ENCODE peak calls at places on chromosomes 6 and 20, in four cellular contexts. One of them, this sample, is unnamed.

GRCh38 chr6:43436577-43437282 is 9.4 kb downstream of the ABCC10 start:
- DNase-seq in WTC11: no peak
- DNase-seq in K562: peak
- DNase-seq in GM12878: no peak
- DNase-seq in this sample: peak

GRCh38 chr20:6418732-6419131 is 295.9 kb upstream of the FERMT1 start:
- DNase-seq in WTC11: no peak
- DNase-seq in K562: no peak
- DNase-seq in GM12878: no peak
- DNase-seq in this sample: no peak

GRCh38 chr6:34928220-34928619 is 39.2 kb downstream of the ANKS1A start:
- DNase-seq in WTC11: no peak
- DNase-seq in K562: no peak
- DNase-seq in GM12878: no peak
- DNase-seq in this sample: no peak

GRCh38 chr6:116406678-116407345 is 36.1 kb downstream of the DSE start:
- DNase-seq in WTC11: no peak
- DNase-seq in K562: no peak
- DNase-seq in GM12878: no peak
- DNase-seq in this sample: no peak

GRCh38 chr6:21634582-21634981 is 41.0 kb downstream of the SOX4 start:
- DNase-seq in WTC11: no peak
- DNase-seq in K562: no peak
- DNase-seq in GM12878: no peak
- DNase-seq in this sample: peak

GRCh38 chr6:28947831-28948270 is 24.1 kb upstream of the TRIM27 start:
- DNase-seq in WTC11: no peak
- DNase-seq in K562: no peak
- DNase-seq in GM12878: no peak
- DNase-seq in this sample: peak

GRCh38 chr6:89669002-89669401 is 30.5 kb upstream of the LYRM2 start:
- DNase-seq in WTC11: no peak
- DNase-seq in K562: no peak
- DNase-seq in GM12878: no peak
- DNase-seq in this sample: no peak

GRCh38 chr6:170152111-170152926 is 138.6 kb downstream of the DLL1 start:
- DNase-seq in WTC11: no peak
- DNase-seq in K562: no peak
- DNase-seq in GM12878: no peak
- DNase-seq in this sample: no peak

GRCh38 chr6:111614833-111615582 is 9.3 kb upstream of the TRAF3IP2 start:
- DNase-seq in WTC11: peak
- DNase-seq in K562: peak
- DNase-seq in GM12878: no peak
- DNase-seq in this sample: peak

GRCh38 chr6:36280467-36280866 is 10.6 kb downstream of the PNPLA1 start:
- DNase-seq in WTC11: no peak
- DNase-seq in K562: no peak
- DNase-seq in GM12878: no peak
- DNase-seq in this sample: no peak

GRCh38 chr20:53699085-53699717 is 105.6 kb upstream of the ZNF217 start:
- DNase-seq in WTC11: no peak
- DNase-seq in K562: no peak
- DNase-seq in GM12878: no peak
- DNase-seq in this sample: no peak

GRCh38 chr6:37774028-37774680 is 45.4 kb upstream of the ZFAND3 start:
- DNase-seq in WTC11: no peak
- DNase-seq in K562: no peak
- DNase-seq in GM12878: no peak
- DNase-seq in this sample: no peak

DNA sequence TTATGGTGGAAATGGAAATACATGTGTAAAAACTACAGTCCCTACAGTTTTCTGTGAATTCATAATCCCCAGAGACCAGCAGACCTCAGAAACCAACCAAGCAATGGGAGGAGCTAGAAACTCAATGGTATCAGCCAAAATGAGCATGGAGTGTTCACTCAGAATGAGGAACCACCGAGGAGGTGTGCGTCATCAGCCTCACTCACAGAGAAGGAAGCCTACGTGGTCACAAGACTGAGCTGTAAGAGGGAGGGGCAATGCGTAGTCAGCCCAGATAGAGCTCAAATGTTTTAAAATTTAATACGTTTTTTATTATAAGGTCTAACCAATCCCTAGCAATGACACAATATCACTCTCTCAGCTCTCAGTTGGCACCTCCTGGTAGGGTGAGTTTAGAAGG is 17.4 kb downstream of the MYLK4 start:
- DNase-seq in WTC11: no peak
- DNase-seq in K562: peak
- DNase-seq in GM12878: peak
- DNase-seq in this sample: no peak
- TF ChIP-seq TCF7 in WTC11: no peak
- TF ChIP-seq TCF7 in K562: no peak
- TF ChIP-seq TCF7 in GM12878: no peak
- TF ChIP-seq TCF7 in this sample: no peak

DNA sequence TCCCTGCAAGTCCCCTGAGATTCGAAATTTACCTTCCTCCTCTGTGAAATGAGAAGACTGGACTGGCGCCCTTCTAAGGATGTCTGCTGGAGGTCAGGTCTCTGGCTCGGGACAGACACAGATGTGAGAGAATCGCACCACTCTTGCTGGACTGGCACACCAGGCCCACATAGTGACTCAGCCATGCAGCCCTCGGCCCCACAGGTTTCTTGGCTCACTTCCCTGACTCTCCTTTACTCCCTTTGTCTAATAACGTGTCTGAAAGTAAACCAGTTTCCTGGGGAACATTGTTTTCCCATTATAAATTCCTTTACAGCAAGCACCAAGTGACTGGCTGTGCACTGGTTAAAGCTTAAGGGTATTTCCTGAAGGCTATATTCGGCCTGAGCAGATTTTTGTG is 106.7 kb upstream of the PLEKHG1 start:
- DNase-seq in WTC11: no peak
- DNase-seq in K562: no peak
- DNase-seq in GM12878: no peak
- DNase-seq in this sample: no peak
- TF ChIP-seq TCF7 in WTC11: no peak
- TF ChIP-seq TCF7 in K562: no peak
- TF ChIP-seq TCF7 in GM12878: no peak
- TF ChIP-seq TCF7 in this sample: no peak

GRCh38 chr6:125511809-125512341 is 210.1 kb upstream of the HDDC2 start:
- DNase-seq in WTC11: no peak
- DNase-seq in K562: no peak
- DNase-seq in GM12878: no peak
- DNase-seq in this sample: peak
- TF ChIP-seq TCF7 in WTC11: no peak
- TF ChIP-seq TCF7 in K562: no peak
- TF ChIP-seq TCF7 in GM12878: no peak
- TF ChIP-seq TCF7 in this sample: no peak

DNA sequence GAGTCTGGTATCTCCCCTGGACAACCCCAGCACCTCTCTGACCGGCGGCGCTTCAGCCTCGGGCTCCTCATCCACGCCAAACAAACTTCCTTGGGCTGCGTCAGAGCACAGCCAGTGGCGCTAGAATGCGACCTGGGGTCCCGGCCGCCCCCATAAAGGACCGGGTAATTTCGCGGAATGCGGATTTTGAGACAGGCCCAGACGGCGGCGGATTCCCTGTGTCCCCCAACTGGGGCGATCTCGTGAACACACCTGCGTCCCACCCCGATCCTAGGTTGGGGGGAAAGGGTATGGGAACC is 1.6 kb downstream of the FOXP4 start:
- DNase-seq in WTC11: no peak
- DNase-seq in K562: no peak
- DNase-seq in GM12878: no peak
- DNase-seq in this sample: no peak
- TF ChIP-seq TCF7 in WTC11: no peak
- TF ChIP-seq TCF7 in K562: no peak
- TF ChIP-seq TCF7 in GM12878: no peak
- TF ChIP-seq TCF7 in this sample: no peak

GRCh38 chr6:151015320-151015719 is 149.8 kb downstream of the MTHFD1L start:
- DNase-seq in WTC11: no peak
- DNase-seq in K562: no peak
- DNase-seq in GM12878: no peak
- DNase-seq in this sample: no peak

GRCh38 chr6:151014404-151015150 is 149.1 kb downstream of the MTHFD1L start:
- DNase-seq in WTC11: peak
- DNase-seq in K562: peak
- DNase-seq in GM12878: no peak
- DNase-seq in this sample: peak

GRCh38 chr6:151010111-151010510 is 144.6 kb downstream of the MTHFD1L start:
- DNase-seq in WTC11: no peak
- DNase-seq in K562: no peak
- DNase-seq in GM12878: no peak
- DNase-seq in this sample: no peak

GRCh38 chr6:151009576-151009975 is 144.1 kb downstream of the MTHFD1L start:
- DNase-seq in WTC11: peak
- DNase-seq in K562: no peak
- DNase-seq in GM12878: no peak
- DNase-seq in this sample: no peak

DNA sequence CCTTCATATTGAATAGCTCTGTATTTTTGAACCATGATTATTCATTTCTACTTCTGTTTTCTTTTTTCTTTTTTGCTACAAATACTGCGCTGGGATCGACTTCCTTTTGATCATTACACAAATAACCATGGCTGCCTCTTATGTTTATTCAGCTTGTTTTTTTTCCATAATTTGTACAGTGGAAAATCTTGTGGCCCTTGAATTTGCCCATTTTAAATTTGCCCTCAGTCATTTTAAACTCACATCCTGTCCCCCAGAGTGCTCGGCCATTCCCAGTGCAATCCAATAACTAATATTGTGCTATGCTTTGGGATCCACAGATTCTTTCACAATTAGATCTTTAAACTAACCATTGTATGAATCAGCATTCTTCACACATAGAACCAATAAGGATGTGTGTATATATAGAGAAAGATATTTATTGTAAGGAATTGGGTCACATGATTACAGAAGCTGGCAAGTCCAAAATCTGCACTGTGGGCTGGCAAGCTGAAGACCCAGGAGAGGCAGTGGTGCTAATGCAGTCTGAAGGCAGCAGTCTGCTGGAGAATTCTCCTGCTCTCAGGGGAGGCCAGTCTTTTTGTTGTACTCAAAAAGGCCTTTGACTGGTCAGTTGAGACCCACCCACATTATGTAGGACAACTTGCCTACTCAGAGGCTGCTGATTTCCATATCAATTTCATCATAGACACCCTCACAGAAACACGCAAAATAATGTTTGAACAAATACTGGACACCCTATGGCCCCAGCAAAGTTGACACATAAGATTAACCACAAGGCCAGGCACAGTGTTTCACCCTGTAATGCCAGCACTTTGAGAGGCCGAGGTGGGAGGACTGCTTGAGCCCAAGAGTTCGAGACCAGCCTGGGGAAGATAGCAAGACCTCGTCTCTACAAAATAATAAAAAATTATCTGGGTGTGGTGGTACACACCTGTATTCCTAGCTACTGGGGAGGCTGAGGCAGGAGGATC is 147.1 kb downstream of the MTHFD1L start:
- DNase-seq in WTC11: no peak
- DNase-seq in K562: no peak
- DNase-seq in GM12878: no peak
- DNase-seq in this sample: peak
- TF ChIP-seq TCF7 in WTC11: no peak
- TF ChIP-seq TCF7 in K562: no peak
- TF ChIP-seq TCF7 in GM12878: no peak
- TF ChIP-seq TCF7 in this sample: no peak

GRCh38 chr6:14555804-14556203 is 438.2 kb downstream of the CD83 start:
- DNase-seq in WTC11: no peak
- DNase-seq in K562: no peak
- DNase-seq in GM12878: no peak
- DNase-seq in this sample: no peak

GRCh38 chr6:14559754-14560527 is 442.4 kb downstream of the CD83 start:
- DNase-seq in WTC11: no peak
- DNase-seq in K562: no peak
- DNase-seq in GM12878: no peak
- DNase-seq in this sample: no peak
- TF ChIP-seq TCF7 in WTC11: no peak
- TF ChIP-seq TCF7 in K562: no peak
- TF ChIP-seq TCF7 in GM12878: no peak
- TF ChIP-seq TCF7 in this sample: no peak

DNA sequence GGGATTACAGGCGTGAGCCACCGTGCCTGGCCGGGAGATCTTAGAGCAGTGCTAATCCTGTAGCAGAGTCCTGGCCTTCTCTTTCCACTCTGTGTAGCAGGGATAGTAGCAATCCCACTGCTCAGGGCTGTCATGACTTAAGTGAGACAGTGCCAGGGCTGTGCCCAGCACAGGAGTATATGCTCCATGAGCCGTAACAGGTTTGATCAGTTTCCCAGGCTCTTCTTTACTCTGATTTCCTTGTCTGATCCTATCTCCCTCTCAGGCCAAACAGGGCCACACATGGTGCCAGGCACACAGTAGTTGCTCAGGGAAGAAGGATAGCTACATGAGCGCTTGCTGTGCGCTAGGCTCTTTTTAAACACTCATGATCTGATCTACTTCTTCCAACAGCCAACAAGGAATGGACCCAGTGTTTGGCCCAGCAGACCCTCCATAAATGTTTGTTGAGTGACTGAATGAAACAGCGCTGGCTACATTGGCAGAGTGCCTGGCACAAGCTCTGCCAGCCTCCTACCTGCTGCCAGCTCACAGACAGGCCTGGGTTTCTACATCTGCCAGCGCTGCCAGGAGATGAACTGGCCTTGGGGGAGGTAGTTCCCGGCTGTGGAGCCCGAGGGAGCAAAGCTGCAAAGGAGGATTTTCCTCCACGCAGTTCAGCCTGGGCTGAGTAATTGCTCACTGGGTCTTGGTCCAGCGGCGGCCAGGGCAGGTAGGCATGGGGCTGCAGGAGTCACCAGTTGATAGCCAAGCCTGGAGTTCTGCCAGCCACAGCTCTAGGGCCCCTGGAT is 36.9 kb downstream of the SNAI1 start:
- DNase-seq in WTC11: no peak
- DNase-seq in K562: no peak
- DNase-seq in GM12878: no peak
- DNase-seq in this sample: no peak
- TF ChIP-seq TCF7 in WTC11: no peak
- TF ChIP-seq TCF7 in K562: no peak
- TF ChIP-seq TCF7 in GM12878: no peak
- TF ChIP-seq TCF7 in this sample: no peak

This sample was measured in HepG2.